ENCODE peak calls at places on chromosome X, in four cellular contexts. R, I, Z and B are unnamed samples.

GRCh38 chrX:153372949-153373348 is 28.2 kb downstream of the PNMA6E start:
- DNase-seq in Z (no peak), R (no peak), I (no peak), B (no peak)

GRCh38 chrX:103517246-103517645 is 2.0 kb downstream of the RAB40A start:
- DNase-seq in Z (no peak), R (no peak), I (no peak), B (peak; percentile 30)

GRCh38 chrX:119735467-119735866 is 22.9 kb upstream of the SOWAHD start:
- DNase-seq in R (no peak), I (no peak), Z (no peak), B (no peak)

GRCh38 chrX:18613930-18614639 is 57.8 kb downstream of the RS1 start:
- DNase-seq in I (no peak), R (no peak), Z (no peak), B (no peak)

GRCh38 chrX:69179380-69179911 is 14.2 kb upstream of the PJA1 start:
- DNase-seq in I (peak; percentile 76), R (no peak), Z (no peak), B (peak; percentile 58)

GRCh38 chrX:27765718-27766117 is 42.1 kb upstream of the MAGEB10 start:
- DNase-seq in R (no peak), I (no peak), Z (no peak), B (no peak)

GRCh38 chrX:41895826-41896225 is 27.5 kb downstream of the CASK start:
- DNase-seq in R (no peak), Z (no peak), I (no peak), B (no peak)

GRCh38 chrX:10833299-10834169 is 213.1 kb upstream of the MID1 start:
- DNase-seq in Z (no peak), R (peak; percentile 60), I (peak; percentile 36), B (no peak)

GRCh38 chrX:34559325-34559724 is 97.8 kb downstream of the TMEM47 start:
- DNase-seq in R (no peak), I (peak; percentile 11), Z (no peak), B (no peak)

GRCh38 chrX:2391869-2392606 is 108.7 kb downstream of the DHRSX start:
- DNase-seq in I (peak; percentile 66), R (no peak), Z (no peak), B (peak; percentile 97)

GRCh38 chrX:22404297-22404696 is 131.6 kb downstream of the CBLL2 start:
- DNase-seq in Z (no peak), I (no peak), R (no peak), B (no peak)

GRCh38 chrX:150692837-150693781 is at the start of gene MTMR1:
- DNase-seq in Z (peak; percentile 67), R (peak; percentile 54), I (peak; percentile 64), B (peak; percentile 31)

GRCh38 chrX:20594985-20595384 is 328.3 kb upstream of the RPS6KA3 start:
- DNase-seq in R (no peak), I (peak; percentile 19), Z (no peak), B (peak; percentile 1)

GRCh38 chrX:129316461-129316860 is 206.8 kb downstream of the SMARCA1 start:
- DNase-seq in I (no peak), Z (no peak), R (no peak), B (no peak)

GRCh38 chrX:35919536-35920309 is at the start of gene CFAP47:
- DNase-seq in I (peak; percentile 73), Z (no peak), R (no peak), B (no peak)

GRCh38 chrX:129600981-129601424 is 53.8 kb downstream of the APLN start:
- DNase-seq in Z (no peak), I (peak; percentile 21), R (no peak), B (peak; percentile 40)

GRCh38 chrX:119399772-119400101 is 601 bp downstream of the SLC25A43 start:
- DNase-seq in Z (no peak), I (no peak), R (no peak), B (peak; percentile 37)

GRCh38 chrX:11261260-11261659 is 32.0 kb upstream of the AMELX start:
- DNase-seq in I (no peak), R (no peak), Z (no peak), B (peak; percentile 83)

GRCh38 chrX:13936804-13937203 is 92.9 kb downstream of the GEMIN8 start:
- DNase-seq in R (no peak), I (no peak), Z (no peak), B (no peak)

GRCh38 chrX:134761788-134762187 is 103.5 kb upstream of the PLAC1 start:
- DNase-seq in I (no peak), R (no peak), Z (peak; percentile 20), B (peak; percentile 52)

GRCh38 chrX:74318672-74319071 is 14.7 kb downstream of the ZCCHC13 start:
- DNase-seq in Z (no peak), I (no peak), R (no peak), B (no peak)

GRCh38 chrX:56233100-56233499 is 944 bp downstream of the KLF8 start:
- DNase-seq in Z (no peak), I (no peak), R (peak; percentile 43), B (no peak)

GRCh38 chrX:66675541-66675940 is 36.7 kb upstream of the EDA2R start:
- DNase-seq in R (no peak), I (no peak), Z (no peak), B (no peak)

GRCh38 chrX:22577181-22577580 is 304.5 kb downstream of the CBLL2 start:
- DNase-seq in R (no peak), I (no peak), Z (no peak), B (peak; percentile 37)

GRCh38 chrX:115367455-115367854 is 77.9 kb downstream of the LUZP4 start:
- DNase-seq in I (peak; percentile 9), Z (no peak), R (no peak), B (peak; percentile 92)

GRCh38 chrX:43813898-43814297 is 68.4 kb downstream of the MAOB start:
- DNase-seq in Z (no peak), I (peak; percentile 14), R (no peak), B (peak; percentile 54)

GRCh38 chrX:102846544-102847236 is 90.4 kb upstream of the RAB40AL start:
- DNase-seq in R (no peak), I (no peak), Z (no peak), B (peak; percentile 54)

GRCh38 chrX:7076245-7076661 is 71.3 kb upstream of the STS start:
- DNase-seq in R (no peak), I (no peak), Z (no peak), B (no peak)

GRCh38 chrX:110402091-110402854 is 43.6 kb downstream of the RTL9 start:
- DNase-seq in R (peak; percentile 53), Z (no peak), I (no peak), B (peak; percentile 85)

GRCh38 chrX:13287816-13288215 is 32.0 kb downstream of the ATXN3L start:
- DNase-seq in Z (no peak), I (no peak), R (no peak), B (peak; percentile 60)

GRCh38 chrX:46572295-46572936 is 1.1 kb upstream of the CHST7 start:
- DNase-seq in Z (peak; percentile 40), I (no peak), R (no peak), B (no peak)

GRCh38 chrX:150870059-150870458 is 28.4 kb downstream of the CD99L2 start:
- DNase-seq in R (no peak), Z (no peak), I (no peak), B (no peak)

GRCh38 chrX:153400146-153401132 is 711 bp downstream of the PNMA6E start:
- DNase-seq in R (no peak), I (peak; percentile 89), Z (peak; percentile 77), B (peak; percentile 12)